ENCODE peak calls at places on chromosomes 1 and 21, in nine cellular contexts. L, F, X, I, C, Y, H, B and E are unnamed samples.

GRCh38 chr1:202274611-202275010 is 67.1 kb downstream of the UBE2T start:
- DNase-seq in L (peak; percentile 50), F (no peak), X (peak; percentile 6), I (no peak), C (peak; percentile 66), Y (peak; percentile 22), H (peak; percentile 12), B (no peak), E (peak; percentile 51)

GRCh38 chr1:92211166-92211565 is 6.5 kb upstream of the C1orf146 start:
- DNase-seq in L (peak; percentile 89), F (no peak), X (no peak), I (peak; percentile 59), C (no peak), Y (no peak), H (peak; percentile 92), B (no peak), E (no peak)

GRCh38 chr1:78543941-78544630 is 53.3 kb downstream of the PTGFR start:
- DNase-seq in L (peak; percentile 12), F (no peak), X (no peak), I (peak; percentile 86), C (no peak), Y (no peak), H (no peak), B (no peak), E (no peak)

GRCh38 chr1:15584489-15585363 is at the start of gene AGMAT:
- DNase-seq in L (peak; percentile 21), F (no peak), X (peak; percentile 27), I (peak; percentile 17), C (peak; percentile 45), Y (no peak), H (no peak), B (no peak), E (peak; percentile 73)

GRCh38 chr1:11761988-11762406 is at the start of gene C1orf167:
- DNase-seq in L (no peak), F (no peak), X (peak; percentile 10), I (no peak), C (peak; percentile 55), Y (no peak), H (no peak), B (no peak), E (no peak)

GRCh38 chr1:121516279-121516967 is 331.6 kb downstream of the SRGAP2C start:
- DNase-seq in L (no peak), F (no peak), X (peak; percentile 1), I (no peak), C (no peak), Y (peak; percentile 79), H (no peak), B (no peak), E (peak; percentile 53)

GRCh38 chr1:103448560-103448959 is 76.9 kb upstream of the RNPC3 start:
- DNase-seq in L (peak; percentile 58), F (peak; percentile 11), X (no peak), I (no peak), C (no peak), Y (no peak), H (no peak), B (no peak), E (peak; percentile 6)

GRCh38 chr1:202203238-202204039 is 9.8 kb downstream of the LGR6 start:
- DNase-seq in L (no peak), F (no peak), X (peak; percentile 33), I (no peak), C (no peak), Y (no peak), H (no peak), B (no peak), E (no peak)

GRCh38 chr1:30588311-30589073 is 134.9 kb downstream of the MATN1 start:
- DNase-seq in L (no peak), F (no peak), X (no peak), I (no peak), C (no peak), Y (no peak), H (no peak), B (no peak), E (no peak)

GRCh38 chr1:235093013-235093618 is 35.5 kb downstream of the TOMM20 start:
- DNase-seq in L (peak; percentile 86), F (no peak), X (no peak), I (peak; percentile 80), C (peak; percentile 72), Y (peak; percentile 26), H (peak; percentile 60), B (no peak), E (no peak)

GRCh38 chr21:21196848-21197247 is 198.6 kb downstream of the NCAM2 start:
- DNase-seq in L (no peak), F (no peak), X (no peak), I (no peak), C (no peak), Y (peak; percentile 22), H (no peak), B (no peak), E (peak; percentile 22)

GRCh38 chr1:3415260-3415952 is 39.1 kb upstream of the ARHGEF16 start:
- DNase-seq in L (no peak), F (no peak), X (no peak), I (no peak), C (no peak), Y (no peak), H (no peak), B (no peak), E (no peak)

GRCh38 chr1:46705408-46705807 is 13.5 kb downstream of the EFCAB14 start:
- DNase-seq in L (no peak), F (no peak), X (no peak), I (no peak), C (no peak), Y (no peak), H (peak; percentile 27), B (no peak), E (no peak)

GRCh38 chr21:34892196-34892595 is 156.9 kb downstream of the RUNX1 start:
- DNase-seq in L (no peak), F (no peak), X (no peak), I (peak; percentile 47), C (no peak), Y (no peak), H (peak; percentile 45), B (no peak), E (peak; percentile 26)

GRCh38 chr21:42466700-42467612 is 29.1 kb downstream of the RSPH1 start:
- DNase-seq in L (peak; percentile 38), F (no peak), X (no peak), I (peak; percentile 11), C (no peak), Y (no peak), H (peak; percentile 7), B (no peak), E (peak; percentile 85)

GRCh38 chr1:202658766-202659165 is 51.5 kb downstream of the SYT2 start:
- DNase-seq in L (no peak), F (no peak), X (no peak), I (no peak), C (no peak), Y (no peak), H (no peak), B (no peak), E (no peak)

GRCh38 chr1:116243673-116244101 is 129.4 kb upstream of the ATP1A1 start:
- DNase-seq in L (no peak), F (no peak), X (no peak), I (no peak), C (no peak), Y (no peak), H (no peak), B (no peak), E (no peak)

DNA sequence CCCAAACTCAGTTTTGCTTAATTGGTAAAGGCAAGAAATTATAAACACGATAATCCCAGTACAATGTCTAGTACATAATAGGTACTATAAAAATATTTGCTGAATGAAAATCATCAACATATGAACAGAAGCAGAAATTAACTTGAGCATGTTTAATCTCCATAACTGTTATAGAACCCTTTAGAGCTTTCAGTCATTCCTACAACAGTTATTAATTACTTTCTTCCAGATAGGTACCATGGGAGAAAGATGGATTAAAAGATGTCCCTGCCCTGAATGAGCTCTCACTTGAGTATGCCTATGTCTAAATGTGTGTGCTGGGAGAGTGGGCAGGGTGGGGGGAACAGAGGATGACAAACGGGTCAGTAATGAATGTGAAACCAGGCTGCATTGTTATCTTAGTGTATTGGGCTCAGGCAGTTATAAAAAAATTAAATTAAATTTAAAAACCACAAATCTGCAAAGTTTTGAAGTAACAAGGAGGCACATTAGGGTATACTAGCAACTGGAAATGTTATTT is 2.4 kb downstream of the EPS15 start:
- DNase-seq in L (no peak), F (peak; percentile 91), X (no peak), I (no peak), C (no peak), Y (no peak), H (peak; percentile 13), B (no peak), E (no peak)
- H3K4me3 ChIP-seq in L (no peak overlapping the region), F (peak overlapping the region; percentile 62), X (no peak overlapping the region), I (peak overlapping the region; percentile 10), C (no peak overlapping the region), Y (no peak overlapping the region), H (no peak overlapping the region), B (no peak overlapping the region), E (peak overlapping the region; percentile 100)

DNA sequence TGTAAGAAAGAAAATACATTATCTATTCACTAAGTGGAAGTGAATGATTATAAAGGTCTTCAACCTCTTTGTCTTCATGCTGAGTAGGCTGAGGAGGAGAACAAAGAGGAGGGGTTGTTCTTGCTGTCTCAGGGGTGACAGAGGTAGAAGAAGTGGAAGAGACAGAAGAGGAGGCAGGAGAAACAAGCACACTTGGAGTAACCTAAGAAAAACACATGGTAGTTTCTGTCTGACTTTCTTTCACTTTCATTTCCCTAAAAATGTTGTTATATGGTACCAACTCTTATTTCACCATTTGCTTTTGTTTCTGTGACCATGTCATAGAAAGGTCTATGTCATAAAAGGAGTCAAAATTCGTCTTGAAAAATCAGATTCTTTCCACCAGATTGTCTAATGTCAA is 696.6 kb upstream of the BRINP3 start:
- DNase-seq in L (peak; percentile 5), F (no peak), X (no peak), I (no peak), C (no peak), Y (peak; percentile 8), H (peak; percentile 3), B (no peak), E (peak; percentile 86)
- H3K4me3 ChIP-seq in L (no peak overlapping the region), F (no peak overlapping the region), X (no peak overlapping the region), I (no peak overlapping the region), C (no peak overlapping the region), Y (peak overlapping the region; percentile 44), H (peak overlapping the region; percentile 21), B (no peak overlapping the region), E (peak overlapping the region; percentile 26)

GRCh38 chr1:45370575-45370974 is 30.3 kb upstream of the MUTYH start:
- DNase-seq in L (no peak), F (no peak), X (no peak), I (no peak), C (no peak), Y (no peak), H (no peak), B (no peak), E (peak; percentile 39)

GRCh38 chr1:45364294-45364693 is 24.1 kb upstream of the MUTYH start:
- DNase-seq in L (no peak), F (no peak), X (no peak), I (no peak), C (no peak), Y (no peak), H (no peak), B (no peak), E (no peak)

GRCh38 chr1:45359882-45360513 is 19.8 kb upstream of the MUTYH start:
- DNase-seq in L (peak; percentile 90), F (peak; percentile 65), X (peak; percentile 19), I (peak; percentile 71), C (peak; percentile 82), Y (peak; percentile 47), H (peak; percentile 77), B (peak; percentile 77), E (peak; percentile 65)

GRCh38 chr1:45365051-45365450 is 24.8 kb upstream of the MUTYH start:
- DNase-seq in L (no peak), F (no peak), X (no peak), I (no peak), C (no peak), Y (no peak), H (no peak), B (no peak), E (no peak)
- H3K4me3 ChIP-seq in L (no peak overlapping the region), F (no peak overlapping the region), X (no peak overlapping the region), I (no peak overlapping the region), C (no peak overlapping the region), Y (no peak overlapping the region), H (no peak overlapping the region), B (no peak overlapping the region), E (no peak overlapping the region)

GRCh38 chr1:226526801-226527595 is 21.6 kb upstream of the STUM start:
- DNase-seq in L (peak; percentile 36), F (peak; percentile 38), X (no peak), I (no peak), C (peak; percentile 83), Y (no peak), H (peak; percentile 9), B (no peak), E (peak; percentile 78)
- H3K4me3 ChIP-seq in L (peak overlapping the region; percentile 30), F (no peak overlapping the region), X (no peak overlapping the region), I (no peak overlapping the region), C (peak overlapping the region; percentile 54), Y (no peak overlapping the region), H (peak overlapping the region; percentile 23), B (no peak overlapping the region), E (peak overlapping the region; percentile 47)